ENCODE peak calls at places on chromosomes 16 and 17, in ten cellular contexts. W, B, H, P, I, A, K, T, O and R are unnamed samples. For H3K9me3 and H3K27me3, the result is how much of the 10 kb centered on the place peaks cover.

GRCh38 chr17:10881959-10882358 is 44.1 kb upstream of the PIRT start:
- DNase-seq in W (no peak), B (no peak), H (no peak), P (no peak), I (no peak), A (no peak), K (no peak), T (no peak), O (no peak), R (no peak)

GRCh38 chr16:57736419-57737281 is 1.1 kb downstream of the KATNB1 start:
- DNase-seq in W (peak), B (no peak), H (peak), P (peak), I (peak), A (no peak), K (peak), T (no peak), O (peak), R (peak)

GRCh38 chr17:1398900-1399299 is 1.1 kb downstream of the YWHAE start:
- DNase-seq in W (peak), B (no peak), H (no peak), P (peak), I (no peak), A (no peak), K (peak), T (peak), O (peak), R (no peak)

GRCh38 chr16:27199747-27200146 is 3.6 kb upstream of the KDM8 start:
- DNase-seq in W (no peak), B (no peak), H (no peak), P (peak), I (no peak), A (no peak), K (no peak), T (no peak), O (peak), R (no peak)

GRCh38 chr16:51407199-51407598 is 256.1 kb upstream of the SALL1 start:
- DNase-seq in W (no peak), B (no peak), H (no peak), P (peak), I (no peak), A (no peak), K (no peak), T (no peak), O (no peak), R (no peak)

GRCh38 chr17:9814337-9814945 is 7.4 kb downstream of the GSG1L2 start:
- DNase-seq in W (no peak), B (no peak), H (no peak), P (no peak), I (no peak), A (no peak), K (no peak), T (no peak), O (no peak), R (no peak)

GRCh38 chr17:8341456-8341855 is 1.8 kb downstream of the ODF4 start:
- DNase-seq in W (no peak), B (no peak), H (no peak), P (no peak), I (no peak), A (no peak), K (no peak), T (no peak), O (no peak), R (no peak)

GRCh38 chr17:51015145-51015558 is 105.5 kb downstream of the SPAG9 start:
- DNase-seq in W (peak), B (no peak), H (no peak), P (peak), I (no peak), A (no peak), K (peak), T (no peak), O (no peak), R (no peak)

GRCh38 chr16:3496386-3496785 is 1.1 kb upstream of the C16orf90 start:
- DNase-seq in W (no peak), B (no peak), H (no peak), P (no peak), I (no peak), A (peak), K (no peak), T (peak), O (no peak), R (no peak)

GRCh38 chr17:73224663-73225305 is 31.9 kb downstream of the COG1 start:
- DNase-seq in W (no peak), B (no peak), H (no peak), P (no peak), I (no peak), A (no peak), K (no peak), T (no peak), O (no peak), R (no peak)

GRCh38 chr16:21088646-21089538 is 61.8 kb downstream of the DNAH3 start:
- DNase-seq in W (no peak), B (no peak), H (no peak), P (peak), I (no peak), A (no peak), K (peak), T (no peak), O (peak), R (peak)

GRCh38 chr16:13573903-13574302 is 346.1 kb upstream of the ERCC4 start:
- DNase-seq in W (no peak), B (no peak), H (no peak), P (no peak), I (no peak), A (no peak), K (no peak), T (no peak), O (no peak), R (no peak)

GRCh38 chr16:81335669-81336068 is 20.9 kb downstream of the GAN start:
- DNase-seq in W (no peak), B (no peak), H (no peak), P (no peak), I (no peak), A (no peak), K (no peak), T (no peak), O (no peak), R (no peak)

GRCh38 chr17:39014795-39015545 is 47.8 kb upstream of the FBXO47 start:
- DNase-seq in W (no peak), B (no peak), H (no peak), P (no peak), I (no peak), A (peak), K (no peak), T (no peak), O (no peak), R (no peak)

GRCh38 chr16:15777533-15778203 is 79.2 kb downstream of the MYH11 start:
- DNase-seq in W (peak), B (no peak), H (no peak), P (peak), I (peak), A (no peak), K (peak), T (no peak), O (peak), R (peak)

GRCh38 chr17:15106540-15106939 is 158.6 kb downstream of the PMP22 start:
- DNase-seq in W (no peak), B (no peak), H (no peak), P (peak), I (no peak), A (no peak), K (peak), T (no peak), O (no peak), R (no peak)

GRCh38 chr17:83057397-83057761 is 22.0 kb upstream of the METRNL start:
- DNase-seq in W (no peak), B (no peak), H (no peak), P (no peak), I (peak), A (no peak), K (no peak), T (no peak), O (no peak), R (no peak)

GRCh38 chr17:82019905-82020873 is 2.5 kb downstream of the CENPX start:
- DNase-seq in W (peak), B (no peak), H (peak), P (peak), I (peak), A (peak), K (peak), T (peak), O (peak), R (peak)

GRCh38 chr16:83813818-83814653 is 6.3 kb downstream of the HSBP1 start:
- DNase-seq in W (peak), B (peak), H (peak), P (peak), I (peak), A (no peak), K (peak), T (no peak), O (peak), R (no peak)

GRCh38 chr16:23690771-23691482 is 12.2 kb downstream of the PLK1 start:
- DNase-seq in W (no peak), B (no peak), H (no peak), P (no peak), I (no peak), A (no peak), K (no peak), T (peak), O (no peak), R (no peak)

GRCh38 chr17:43734376-43734775 is 24.2 kb downstream of the SOST start:
- DNase-seq in W (no peak), B (no peak), H (no peak), P (peak), I (peak), A (no peak), K (peak), T (no peak), O (no peak), R (peak)

GRCh38 chr17:77253611-77254051 is 112.9 kb downstream of the SEC14L1 start:
- DNase-seq in W (peak), B (no peak), H (no peak), P (peak), I (peak), A (no peak), K (peak), T (no peak), O (peak), R (peak)

GRCh38 chr16:54340531-54340930 is 53.9 kb upstream of the IRX3 start:
- DNase-seq in W (no peak), B (no peak), H (no peak), P (no peak), I (no peak), A (no peak), K (no peak), T (no peak), O (no peak), R (no peak)

GRCh38 chr17:19672009-19672837 is 23.7 kb downstream of the ALDH3A2 start:
- DNase-seq in W (peak), B (no peak), H (peak), P (peak), I (peak), A (no peak), K (peak), T (no peak), O (no peak), R (no peak)

GRCh38 chr17:45839442-45839841 is 5.2 kb upstream of the SPPL2C start:
- DNase-seq in W (no peak), B (no peak), H (no peak), P (no peak), I (no peak), A (no peak), K (no peak), T (no peak), O (no peak), R (no peak)

GRCh38 chr17:48054238-48055185 is 6.4 kb downstream of the NFE2L1 start:
- DNase-seq in W (no peak), B (peak), H (peak), P (peak), I (no peak), A (peak), K (peak), T (peak), O (peak), R (no peak)

GRCh38 chr16:31072540-31073072 is 1.4 kb downstream of the ZNF668 start:
- DNase-seq in W (peak), B (no peak), H (peak), P (peak), I (peak), A (no peak), K (peak), T (no peak), O (peak), R (peak)

GRCh38 chr17:35082073-35082657 is 18.7 kb upstream of the RFFL start:
- DNase-seq in W (peak), B (no peak), H (no peak), P (peak), I (peak), A (no peak), K (peak), T (no peak), O (peak), R (peak)

GRCh38 chr17:3960764-3961163 is 3.5 kb downstream of the ATP2A3 start:
- DNase-seq in W (no peak), B (no peak), H (no peak), P (peak), I (no peak), A (peak), K (peak), T (no peak), O (no peak), R (peak)

GRCh38 chr17:60300011-60300410 is 91.9 kb downstream of the USP32 start:
- DNase-seq in W (no peak), B (no peak), H (no peak), P (no peak), I (no peak), A (no peak), K (no peak), T (no peak), O (no peak), R (no peak)

GRCh38 chr17:82029391-82029790 is 2.1 kb upstream of the RAC3 start:
- DNase-seq in W (no peak), B (no peak), H (no peak), P (no peak), I (no peak), A (no peak), K (no peak), T (no peak), O (no peak), R (no peak)

GRCh38 chr16:29316673-29317237 is 89.8 kb downstream of the NPIPB11 start:
- DNase-seq in W (no peak), B (no peak), H (peak), P (peak), I (peak), A (no peak), K (peak), T (peak), O (no peak), R (no peak)

GRCh38 chr16:29317269-29317668 is 89.2 kb downstream of the NPIPB11 start:
- DNase-seq in W (no peak), B (no peak), H (no peak), P (no peak), I (no peak), A (no peak), K (no peak), T (peak), O (no peak), R (no peak)

GRCh38 chr16:29319726-29320125 is 86.8 kb downstream of the NPIPB11 start:
- DNase-seq in W (no peak), B (no peak), H (no peak), P (no peak), I (no peak), A (no peak), K (no peak), T (no peak), O (no peak), R (no peak)

GRCh38 chr16:29315916-29316517 is 90.5 kb downstream of the NPIPB11 start:
- DNase-seq in W (no peak), B (no peak), H (no peak), P (no peak), I (no peak), A (no peak), K (no peak), T (peak), O (no peak), R (no peak)

DNA sequence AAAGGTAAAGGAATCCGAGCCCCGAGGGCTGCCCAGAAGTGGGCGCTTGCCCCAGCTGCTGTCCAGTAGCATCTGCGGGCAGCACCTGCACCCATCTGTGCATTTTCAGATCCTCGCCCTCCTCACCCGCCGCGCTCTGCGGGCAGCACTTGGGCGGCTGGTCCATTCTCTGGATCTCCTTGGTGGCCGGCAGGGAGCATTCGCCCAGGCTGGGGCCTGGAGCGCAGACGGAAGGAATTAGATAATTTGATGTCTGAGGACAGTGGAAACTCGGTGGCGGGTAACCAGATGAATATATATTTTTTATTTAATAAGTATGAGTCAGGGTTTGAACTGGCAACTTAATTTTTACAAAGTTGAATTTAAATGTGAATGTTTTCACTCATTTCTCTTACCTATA is 88.5 kb downstream of the NPIPB11 start:
- DNase-seq in W (no peak), B (no peak), H (no peak), P (no peak), I (no peak), A (no peak), K (no peak), T (peak), O (peak), R (peak)
- H3K9me3 ChIP-seq in W (under half), B (under half), H (under half), P (under half), I (under half), A (under half), K (under half), T (under half), O (under half), R (under half)

DNA sequence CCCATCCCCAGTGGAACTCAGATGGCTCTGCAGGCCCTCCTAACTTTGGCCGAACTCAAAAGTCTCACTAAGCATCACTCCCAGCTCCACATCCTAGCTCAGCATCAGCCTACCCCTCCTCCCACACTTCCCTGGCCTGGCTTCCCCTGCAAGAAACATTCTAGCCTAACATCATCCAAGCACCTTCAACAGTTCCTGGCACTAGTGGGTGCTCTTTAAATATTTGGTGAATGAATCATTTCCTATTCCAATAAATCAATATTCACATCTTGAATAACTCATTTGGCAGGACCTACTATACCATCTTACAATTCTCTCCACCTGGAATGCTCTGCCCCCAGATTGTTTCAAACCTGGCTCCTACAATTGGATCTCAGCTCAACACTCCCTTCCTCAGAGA is 11.0 kb upstream of the BBS2 start:
- DNase-seq in W (no peak), B (no peak), H (no peak), P (peak), I (no peak), A (no peak), K (no peak), T (no peak), O (no peak), R (peak)
- H3K27me3 ChIP-seq in W (under half), B (under half), H (under half), P (under half), I (under half), A (under half), K (under half), T (under half), O (under half), R (under half)

GRCh38 chr16:73095885-73096341 is 48.0 kb upstream of the ZFHX3 start:
- DNase-seq in W (peak), B (no peak), H (no peak), P (no peak), I (no peak), A (no peak), K (no peak), T (no peak), O (no peak), R (no peak)
- H3K4me3 ChIP-seq in W (no peak), B (no peak), H (no peak), P (no peak), I (no peak), A (no peak), K (no peak), T (no peak), O (peak), R (no peak)

DNA sequence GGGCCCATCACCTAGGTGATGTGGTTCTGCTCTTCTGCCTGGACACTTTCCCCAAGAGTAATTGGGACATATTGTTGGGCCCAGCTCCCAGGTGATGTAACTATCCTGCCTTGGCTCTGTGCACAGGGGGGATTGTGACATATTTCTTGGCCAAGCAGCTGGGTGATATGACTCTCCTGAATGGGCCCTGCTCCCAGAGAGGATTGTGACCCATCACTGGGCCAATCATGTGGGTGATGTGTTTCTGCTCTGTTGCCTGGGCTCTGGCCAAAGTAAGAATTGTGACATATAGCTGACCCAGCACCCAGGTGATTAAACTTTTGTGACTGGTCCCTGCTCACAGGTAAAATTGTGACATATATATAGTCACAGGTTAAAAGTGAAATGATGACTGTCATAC is 1904.9 kb downstream of the TP53TG3F start:
- DNase-seq in W (no peak), B (no peak), H (no peak), P (no peak), I (no peak), A (no peak), K (no peak), T (no peak), O (no peak), R (no peak)
- H3K9me3 ChIP-seq in W (under half), B (under half), H (under half), P (under half), I (under half), A (under half), K (under half), T (under half), O (under half), R (under half)

GRCh38 chr16:1008085-1008484 is 26.5 kb downstream of the SOX8 start:
- DNase-seq in W (no peak), B (no peak), H (no peak), P (no peak), I (no peak), A (no peak), K (no peak), T (no peak), O (no peak), R (no peak)
- H3K27me3 ChIP-seq in W (under half), B (under half), H (under half), P (under half), I (half or more), A (under half), K (half or more), T (under half), O (under half), R (half or more)